ENCODE peak calls at places on chromosomes 11 and 22, in eight cellular contexts. G is esophagus squamous epithelium, F is IMR-90, X is heart left ventricle, P is prostate gland, Z is right lobe of liver, V is A549, J is tibial nerve. N is an unnamed sample. For H3K9me3, the result is how much of the 10 kb centered on the place peaks cover.

GRCh38 chr11:122656073-122656630 is 630 bp downstream of the UBASH3B start:
- DNase-seq in G (no peak), F (peak), X (peak), P (peak), Z (peak), V (peak), J (peak), N (peak)

GRCh38 chr11:116601734-116602636 is 170.8 kb downstream of the BUD13 start:
- DNase-seq in G (no peak), F (peak), X (no peak), P (no peak), Z (no peak), V (no peak), J (no peak), N (no peak)

GRCh38 chr22:43821606-43822425 is 9.7 kb upstream of the EFCAB6 start:
- DNase-seq in G (no peak), F (no peak), X (no peak), P (no peak), Z (no peak), V (no peak), J (no peak), N (no peak)

GRCh38 chr11:87281496-87281895 is 243.8 kb downstream of the TMEM135 start:
- DNase-seq in G (no peak), F (peak), X (no peak), P (no peak), Z (no peak), V (peak), J (peak), N (no peak)

GRCh38 chr22:41498322-41498721 is 29.4 kb downstream of the ACO2 start:
- DNase-seq in G (no peak), F (no peak), X (no peak), P (no peak), Z (no peak), V (no peak), J (no peak), N (no peak)

GRCh38 chr11:6673523-6673922 is 9.6 kb downstream of the MRPL17 start:
- DNase-seq in G (no peak), F (no peak), X (no peak), P (no peak), Z (no peak), V (no peak), J (no peak), N (no peak)

GRCh38 chr11:76897233-76897632 is 36.5 kb downstream of the ACER3 start:
- DNase-seq in G (no peak), F (no peak), X (no peak), P (no peak), Z (no peak), V (no peak), J (no peak), N (no peak)

GRCh38 chr22:50112151-50113118 is 22.6 kb downstream of the MOV10L1 start:
- DNase-seq in G (no peak), F (peak), X (peak), P (no peak), Z (no peak), V (no peak), J (no peak), N (no peak)

GRCh38 chr11:57424802-57425564 is 1.9 kb downstream of the SLC43A3 start:
- DNase-seq in G (no peak), F (peak), X (peak), P (peak), Z (peak), V (no peak), J (peak), N (peak)

GRCh38 chr11:120929664-120930154 is 94.2 kb upstream of the TBCEL start:
- DNase-seq in G (no peak), F (peak), X (peak), P (peak), Z (no peak), V (peak), J (no peak), N (peak)

GRCh38 chr11:65423516-65424199 is 1.1 kb downstream of the NEAT1 start:
- DNase-seq in G (no peak), F (peak), X (no peak), P (no peak), Z (peak), V (peak), J (peak), N (no peak)

GRCh38 chr11:698493-699115 is 3.0 kb downstream of the TMEM80 start:
- DNase-seq in G (no peak), F (no peak), X (no peak), P (no peak), Z (no peak), V (no peak), J (no peak), N (no peak)

GRCh38 chr22:42265321-42265720 is 5.1 kb downstream of the TCF20 start:
- DNase-seq in G (no peak), F (no peak), X (no peak), P (no peak), Z (no peak), V (no peak), J (no peak), N (no peak)

GRCh38 chr11:92227954-92228935 is 3.6 kb downstream of the FAT3 start:
- DNase-seq in G (no peak), F (no peak), X (no peak), P (no peak), Z (no peak), V (no peak), J (no peak), N (no peak)

GRCh38 chr11:405976-406795 is 8.6 kb downstream of the SIGIRR start:
- DNase-seq in G (no peak), F (no peak), X (peak), P (no peak), Z (peak), V (no peak), J (no peak), N (no peak)

GRCh38 chr11:65814131-65814959 is 19.4 kb upstream of the SNX32 start:
- DNase-seq in G (no peak), F (peak), X (peak), P (no peak), Z (no peak), V (no peak), J (no peak), N (no peak)

GRCh38 chr11:58394195-58394594 is 12.5 kb downstream of the OR5B3 start:
- DNase-seq in G (no peak), F (peak), X (no peak), P (no peak), Z (no peak), V (no peak), J (no peak), N (no peak)

GRCh38 chr11:113384551-113384950 is 3.0 kb upstream of the ANKK1 start:
- DNase-seq in G (no peak), F (peak), X (no peak), P (peak), Z (no peak), V (peak), J (no peak), N (no peak)

GRCh38 chr11:92251980-92252379 is 27.4 kb downstream of the FAT3 start:
- DNase-seq in G (no peak), F (peak), X (no peak), P (no peak), Z (no peak), V (no peak), J (no peak), N (no peak)

GRCh38 chr22:33050614-33051230 is 7.5 kb downstream of the SYN3 start:
- DNase-seq in G (no peak), F (no peak), X (no peak), P (no peak), Z (no peak), V (no peak), J (no peak), N (no peak)

GRCh38 chr11:69997352-69997751 is 80.8 kb upstream of the ANO1 start:
- DNase-seq in G (no peak), F (no peak), X (no peak), P (no peak), Z (peak), V (no peak), J (no peak), N (no peak)

GRCh38 chr11:126355324-126355925 is at the start of gene ST3GAL4:
- DNase-seq in G (peak), F (peak), X (peak), P (peak), Z (peak), V (peak), J (peak), N (peak)

GRCh38 chr11:68106165-68106940 is 14.8 kb downstream of the CHKA start:
- DNase-seq in G (no peak), F (no peak), X (no peak), P (no peak), Z (no peak), V (no peak), J (no peak), N (peak)

GRCh38 chr22:49979587-49980264 is 19.2 kb downstream of the PIM3 start:
- DNase-seq in G (no peak), F (no peak), X (no peak), P (no peak), Z (no peak), V (peak), J (no peak), N (peak)

GRCh38 chr11:30984442-30984816 is 385.1 kb downstream of the DCDC1 start:
- DNase-seq in G (no peak), F (peak), X (peak), P (no peak), Z (no peak), V (peak), J (no peak), N (no peak)

GRCh38 chr11:98616256-98616655 is 404.5 kb upstream of the CNTN5 start:
- DNase-seq in G (no peak), F (no peak), X (no peak), P (no peak), Z (no peak), V (no peak), J (no peak), N (no peak)

GRCh38 chr11:13384837-13385417 is 78.1 kb downstream of the BTBD10 start:
- DNase-seq in G (no peak), F (peak), X (no peak), P (no peak), Z (no peak), V (peak), J (peak), N (peak)

GRCh38 chr22:32852346-32853251 is 51.1 kb downstream of the TIMP3 start:
- DNase-seq in G (no peak), F (no peak), X (peak), P (peak), Z (no peak), V (no peak), J (peak), N (peak)

GRCh38 chr11:65434057-65434666 is 11.6 kb downstream of the NEAT1 start:
- DNase-seq in G (no peak), F (peak), X (no peak), P (peak), Z (no peak), V (peak), J (no peak), N (no peak)

GRCh38 chr11:17699157-17700114 is 19.9 kb upstream of the MYOD1 start:
- DNase-seq in G (no peak), F (peak), X (no peak), P (no peak), Z (no peak), V (no peak), J (no peak), N (no peak)

GRCh38 chr11:70480711-70481110 is 82.4 kb downstream of the CTTN start:
- DNase-seq in G (no peak), F (no peak), X (no peak), P (no peak), Z (peak), V (no peak), J (no peak), N (no peak)

GRCh38 chr11:130891326-130891725 is 25.0 kb downstream of the SNX19 start:
- DNase-seq in G (no peak), F (peak), X (no peak), P (no peak), Z (no peak), V (no peak), J (no peak), N (no peak)

GRCh38 chr11:75301602-75302345 is 49.7 kb downstream of the ARRB1 start:
- DNase-seq in G (no peak), F (no peak), X (no peak), P (peak), Z (no peak), V (no peak), J (no peak), N (no peak)

GRCh38 chr11:36750349-36750748 is 152.3 kb upstream of the RAG2 start:
- DNase-seq in G (no peak), F (no peak), X (no peak), P (no peak), Z (no peak), V (no peak), J (no peak), N (no peak)

GRCh38 chr22:38180841-38181452 is 683 bp downstream of the PLA2G6 start:
- DNase-seq in G (no peak), F (no peak), X (peak), P (peak), Z (peak), V (no peak), J (peak), N (peak)

GRCh38 chr22:27175444-27175843 is 518.1 kb downstream of the MIAT start:
- DNase-seq in G (no peak), F (no peak), X (no peak), P (no peak), Z (no peak), V (no peak), J (no peak), N (no peak)

GRCh38 chr22:39306456-39307361 is 12.7 kb downstream of the RPL3 start:
- DNase-seq in G (no peak), F (no peak), X (no peak), P (no peak), Z (no peak), V (peak), J (no peak), N (no peak)

GRCh38 chr11:65126624-65127274 is 4.6 kb downstream of the MRPL49 start:
- DNase-seq in G (no peak), F (no peak), X (peak), P (no peak), Z (peak), V (no peak), J (no peak), N (no peak)

GRCh38 chr11:111331711-111332479 is 33.5 kb downstream of the POU2AF3 start:
- DNase-seq in G (no peak), F (peak), X (no peak), P (no peak), Z (no peak), V (no peak), J (no peak), N (no peak)

GRCh38 chr11:75195164-75195962 is 44.5 kb downstream of the SLCO2B1 start:
- DNase-seq in G (no peak), F (no peak), X (peak), P (no peak), Z (peak), V (no peak), J (peak), N (peak)

GRCh38 chr22:36103891-36104290 is 56.7 kb downstream of the APOL3 start:
- DNase-seq in G (no peak), F (no peak), X (no peak), P (no peak), Z (no peak), V (no peak), J (no peak), N (no peak)

GRCh38 chr22:36106910-36107309 is 53.6 kb downstream of the APOL3 start:
- DNase-seq in G (no peak), F (no peak), X (no peak), P (no peak), Z (no peak), V (no peak), J (no peak), N (no peak)

GRCh38 chr22:36102995-36103394 is 57.6 kb downstream of the APOL3 start:
- DNase-seq in G (no peak), F (no peak), X (no peak), P (no peak), Z (no peak), V (no peak), J (no peak), N (no peak)

GRCh38 chr22:36104988-36105387 is 55.6 kb downstream of the APOL3 start:
- DNase-seq in G (no peak), F (peak), X (no peak), P (no peak), Z (no peak), V (no peak), J (no peak), N (no peak)

GRCh38 chr22:36104435-36104834 is 56.1 kb downstream of the APOL3 start:
- DNase-seq in G (no peak), F (no peak), X (no peak), P (no peak), Z (no peak), V (no peak), J (no peak), N (no peak)
- TF ChIP-seq CTCF in G (no peak), F (no peak), X (no peak), P (no peak), Z (no peak), V (no peak), J (no peak), N (no peak)

DNA sequence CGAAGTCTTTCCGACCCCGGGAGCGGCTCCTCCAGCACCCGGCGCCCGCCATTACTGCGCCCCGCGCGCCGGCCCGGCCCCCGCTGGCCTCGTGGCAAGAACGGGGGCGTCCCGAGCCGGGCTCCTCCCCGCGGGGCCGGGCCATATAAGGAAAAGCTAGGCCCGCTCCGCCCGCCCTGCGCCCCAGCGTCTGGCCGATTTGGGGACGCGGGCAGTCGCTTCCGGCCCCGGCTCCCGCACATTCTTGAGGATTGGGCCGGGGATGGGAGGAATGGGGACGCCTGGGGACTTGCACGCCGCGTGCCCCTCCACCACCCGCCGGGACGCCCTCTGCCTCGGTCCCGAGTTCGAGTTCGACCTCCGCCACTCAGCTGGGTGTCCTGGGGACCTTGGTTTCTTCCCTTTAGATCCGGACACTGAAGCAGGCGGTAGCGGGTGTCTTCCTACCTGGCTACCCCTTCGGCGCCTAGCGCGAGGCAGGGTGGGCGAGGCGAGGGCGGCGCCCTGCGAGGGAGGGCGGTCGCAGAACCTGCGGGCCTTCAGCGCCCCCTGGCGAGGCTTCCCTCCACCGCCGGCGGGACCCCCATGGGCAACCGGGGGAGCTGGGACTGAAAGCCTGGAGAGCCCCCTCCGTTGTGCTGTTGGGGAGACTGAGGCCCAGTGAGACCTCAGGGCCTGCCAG is 3.8 kb downstream of the SMTN start:
- DNase-seq in G (peak), F (peak), X (peak), P (peak), Z (peak), V (peak), J (peak), N (peak)
- TF ChIP-seq POLR2A in G (no peak), F (peak), X (peak), P (peak), Z (peak), V (no peak), J (peak), N (peak)

GRCh38 chr22:47283616-47284270 is 521.3 kb downstream of the TBC1D22A start:
- DNase-seq in G (no peak), F (no peak), X (no peak), P (no peak), Z (no peak), V (no peak), J (no peak), N (no peak)
- H3K9me3 ChIP-seq in G (under half), F (under half), X (under half), P (under half), Z (under half), V (under half), J (under half), N (under half)

DNA sequence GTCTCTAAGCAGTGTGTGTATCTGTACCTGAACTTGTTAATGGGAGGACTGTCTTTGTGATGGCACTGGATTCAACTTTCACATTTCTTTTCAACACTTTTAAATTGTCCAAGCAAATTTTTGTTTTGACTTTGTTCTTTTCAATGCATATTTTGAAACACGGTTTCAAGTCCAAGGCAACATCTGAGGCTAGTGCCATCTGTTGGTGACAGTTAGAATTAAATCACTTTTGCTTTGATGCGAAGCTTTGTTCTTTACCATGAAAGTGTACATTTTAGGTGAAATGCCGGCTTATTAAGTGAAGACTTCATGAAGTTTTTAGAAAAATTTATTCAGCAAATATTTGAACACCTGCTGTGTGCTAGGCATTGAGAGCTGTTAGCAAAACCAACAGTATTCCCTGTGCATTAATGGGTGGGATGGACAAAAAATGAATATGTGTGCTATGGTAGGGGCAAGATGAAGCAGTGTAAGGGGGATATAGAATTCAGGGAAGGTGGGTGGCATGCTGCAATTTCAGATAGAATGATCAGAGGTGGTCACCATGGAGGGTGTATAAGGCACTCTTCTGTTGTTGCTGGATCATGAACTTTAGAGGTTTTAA is 70.2 kb downstream of the DDX10 start:
- DNase-seq in G (no peak), F (peak), X (no peak), P (no peak), Z (no peak), V (peak), J (no peak), N (no peak)
- TF ChIP-seq CTCF in G (peak), F (peak), X (peak), P (no peak), Z (peak), V (peak), J (peak), N (no peak)